ENCODE peak calls at places on chromosomes 4 and X, in ten cellular contexts. L is CD4-positive, alpha-beta T cell; R is tibial nerve; Q is coronary artery; C is CD8-positive, alpha-beta T cell; V is tibial artery; N is K562; M is spleen; B is cardiac fibroblast; O is WERI-Rb-1. K is an unnamed sample.

GRCh38 chr4:124804584-124804983 is 92.1 kb upstream of the ANKRD50 start:
- DNase-seq in L (no peak), R (no peak), Q (no peak), C (no peak), V (no peak), N (no peak), M (no peak), B (no peak), O (no peak), K (no peak)

GRCh38 chr4:112956458-112956857 is 93.0 kb upstream of the ANK2 start:
- DNase-seq in L (no peak), R (no peak), Q (no peak), C (no peak), V (no peak), N (no peak), M (no peak), B (no peak), O (no peak), K (no peak)

GRCh38 chrX:10106801-10107200 is 50.0 kb upstream of the CLCN4 start:
- DNase-seq in L (peak; percentile 58), R (no peak), Q (no peak), C (peak; percentile 39), V (no peak), N (no peak), M (peak; percentile 87), B (no peak), O (no peak), K (no peak)

GRCh38 chr4:183098080-183098722 is 856 bp upstream of the WWC2 start:
- DNase-seq in L (peak; percentile 34), R (peak; percentile 22), Q (peak; percentile 76), C (peak; percentile 1), V (peak; percentile 69), N (peak; percentile 62), M (peak; percentile 88), B (peak; percentile 70), O (no peak), K (peak; percentile 40)

GRCh38 chrX:102546818-102547493 is 30.4 kb upstream of the TMSB15A start:
- DNase-seq in L (no peak), R (no peak), Q (no peak), C (no peak), V (no peak), N (no peak), M (no peak), B (no peak), O (no peak), K (no peak)

GRCh38 chrX:136112286-136112685 is 35.0 kb upstream of the FHL1 start:
- DNase-seq in L (no peak), R (no peak), Q (no peak), C (no peak), V (no peak), N (no peak), M (no peak), B (no peak), O (no peak), K (no peak)

GRCh38 chr4:77022581-77023133 is 53.1 kb downstream of the CCNI start:
- DNase-seq in L (no peak), R (no peak), Q (no peak), C (no peak), V (no peak), N (no peak), M (no peak), B (peak; percentile 81), O (peak; percentile 31), K (no peak)

GRCh38 chr4:83947811-83948210 is 411.9 kb downstream of the GPAT3 start:
- DNase-seq in L (no peak), R (no peak), Q (no peak), C (no peak), V (no peak), N (no peak), M (no peak), B (no peak), O (no peak), K (no peak)

GRCh38 chrX:107205770-107206696 is at the start of the genes DNAAF6 and NUP62CL:
- DNase-seq in L (peak; percentile 65), R (no peak), Q (no peak), C (peak; percentile 36), V (peak; percentile 24), N (peak; percentile 95), M (peak; percentile 85), B (peak; percentile 10), O (peak; percentile 76), K (peak; percentile 65)

GRCh38 chr4:152707632-152708031 is 27.8 kb upstream of the TMEM154 start:
- DNase-seq in L (no peak), R (no peak), Q (no peak), C (no peak), V (no peak), N (no peak), M (no peak), B (no peak), O (no peak), K (no peak)

GRCh38 chr4:89800012-89800516 is 36.9 kb downstream of the SNCA start:
- DNase-seq in L (no peak), R (no peak), Q (no peak), C (no peak), V (no peak), N (no peak), M (no peak), B (peak; percentile 33), O (no peak), K (no peak)

GRCh38 chr4:85861064-85861767 is 386.3 kb downstream of the ARHGAP24 start:
- DNase-seq in L (no peak), R (no peak), Q (no peak), C (no peak), V (no peak), N (no peak), M (no peak), B (no peak), O (no peak), K (no peak)

GRCh38 chrX:129875669-129876068 is 30.3 kb upstream of the UTP14A start:
- DNase-seq in L (no peak), R (no peak), Q (no peak), C (no peak), V (no peak), N (no peak), M (no peak), B (peak; percentile 80), O (no peak), K (no peak)

GRCh38 chr4:139030614-139031235 is 15.1 kb downstream of the NOCT start:
- DNase-seq in L (peak; percentile 72), R (peak; percentile 59), Q (no peak), C (peak; percentile 64), V (peak; percentile 63), N (peak; percentile 56), M (no peak), B (peak; percentile 88), O (peak; percentile 81), K (peak; percentile 51)

GRCh38 chrX:8981742-8982141 is 52.2 kb downstream of the FAM9B start:
- DNase-seq in L (no peak), R (no peak), Q (no peak), C (no peak), V (no peak), N (no peak), M (no peak), B (no peak), O (no peak), K (no peak)

GRCh38 chr4:6972375-6972650 is 62.7 kb downstream of the TBC1D14 start:
- DNase-seq in L (no peak), R (no peak), Q (no peak), C (no peak), V (no peak), N (no peak), M (no peak), B (no peak), O (no peak), K (no peak)

GRCh38 chr4:6972911-6973310 is 63.3 kb downstream of the TBC1D14 start:
- DNase-seq in L (no peak), R (no peak), Q (no peak), C (no peak), V (no peak), N (no peak), M (no peak), B (no peak), O (no peak), K (no peak)

GRCh38 chr4:6971536-6972374 is 62.1 kb downstream of the TBC1D14 start:
- DNase-seq in L (no peak), R (no peak), Q (no peak), C (no peak), V (no peak), N (no peak), M (no peak), B (no peak), O (no peak), K (no peak)

GRCh38 chr4:6969826-6970800 is 60.5 kb downstream of the TBC1D14 start:
- DNase-seq in L (no peak), R (no peak), Q (no peak), C (no peak), V (no peak), N (no peak), M (peak; percentile 75), B (no peak), O (peak; percentile 46), K (no peak)

GRCh38 chr4:6974138-6974848 is 64.7 kb downstream of the TBC1D14 start:
- DNase-seq in L (peak; percentile 82), R (peak; percentile 78), Q (no peak), C (peak; percentile 69), V (peak; percentile 88), N (peak; percentile 80), M (peak; percentile 87), B (peak; percentile 90), O (peak; percentile 89), K (peak; percentile 80)
- TF ChIP-seq CTCF in L (peak; percentile 93), R (peak; percentile 92), Q (peak; percentile 95), C (peak; percentile 85), V (peak; percentile 97), N (peak; percentile 85), M (peak; percentile 96), B (peak; percentile 99), O (peak; percentile 94), K (peak; percentile 79)

GRCh38 chr4:154049457-154050181 is 260.7 kb upstream of the SFRP2 start:
- DNase-seq in L (no peak), R (no peak), Q (no peak), C (no peak), V (peak; percentile 67), N (peak; percentile 19), M (no peak), B (peak; percentile 80), O (peak; percentile 78), K (no peak)
- TF ChIP-seq CTCF in L (no peak), R (no peak), Q (no peak), C (no peak), V (no peak), N (peak; percentile 25), M (no peak), B (peak; percentile 16), O (peak; percentile 77), K (peak; percentile 38)

DNA sequence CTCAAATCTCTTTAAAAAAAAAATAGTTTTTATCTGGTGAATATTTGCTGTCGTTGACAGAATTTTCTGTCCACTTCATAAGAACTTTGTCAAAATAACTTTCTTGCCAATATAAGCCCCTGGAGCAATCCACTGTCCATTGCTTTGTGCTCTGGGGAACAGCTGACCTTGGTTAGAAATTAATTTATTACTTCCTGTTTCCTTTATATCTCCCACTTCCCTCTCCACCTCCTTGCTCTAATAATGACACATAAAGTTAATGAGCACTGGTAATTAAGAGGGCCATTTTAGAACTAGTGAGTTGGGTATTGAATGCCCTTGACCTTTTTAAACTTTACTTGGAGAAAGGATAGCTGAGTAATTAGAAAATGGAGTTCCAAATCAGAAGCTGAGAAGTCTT is 151.3 kb upstream of the LEF1 start:
- DNase-seq in L (no peak), R (no peak), Q (no peak), C (no peak), V (no peak), N (no peak), M (no peak), B (no peak), O (no peak), K (no peak)
- TF ChIP-seq CTCF in L (no peak), R (no peak), Q (no peak), C (no peak), V (no peak), N (no peak), M (no peak), B (no peak), O (no peak), K (no peak)

GRCh38 chrX:119729408-119730201 is 28.8 kb upstream of the SOWAHD start:
- DNase-seq in L (peak; percentile 64), R (peak; percentile 14), Q (no peak), C (peak; percentile 43), V (peak; percentile 28), N (peak; percentile 31), M (peak; percentile 76), B (peak; percentile 83), O (peak; percentile 71), K (peak; percentile 17)
- TF ChIP-seq CTCF in L (peak; percentile 33), R (peak; percentile 65), Q (no peak), C (peak; percentile 63), V (peak; percentile 42), N (peak; percentile 72), M (peak; percentile 46), B (peak; percentile 62), O (peak; percentile 61), K (peak; percentile 59)

K was measured in progenitor cell of endocrine pancreas.